ENCODE peak calls at places on chromosomes 16 and 17, in five cellular contexts. One of them, this sample, is unnamed.

GRCh38 chr17:32519769-32520701 is 33.2 kb downstream of the CDK5R1 start:
- DNase-seq in amygdala: no peak
- DNase-seq in Right ventricle myocardium superior: no peak
- DNase-seq in cardiac septum: no peak
- DNase-seq in ELR: peak
- DNase-seq in this sample: no peak

GRCh38 chr16:86517033-86517432 is 6.7 kb downstream of the FOXF1 start:
- DNase-seq in Right ventricle myocardium superior: no peak
- DNase-seq in amygdala: no peak
- DNase-seq in ELR: no peak
- DNase-seq in cardiac septum: no peak
- DNase-seq in this sample: no peak

GRCh38 chr17:75665981-75666380 is 973 bp downstream of the RECQL5 start:
- DNase-seq in Right ventricle myocardium superior: no peak
- DNase-seq in amygdala: no peak
- DNase-seq in ELR: no peak
- DNase-seq in cardiac septum: no peak
- DNase-seq in this sample: no peak

GRCh38 chr17:1203111-1203966 is 23.6 kb upstream of the ABR start:
- DNase-seq in Right ventricle myocardium superior: peak
- DNase-seq in ELR: peak
- DNase-seq in cardiac septum: peak
- DNase-seq in amygdala: peak
- DNase-seq in this sample: peak

GRCh38 chr16:87582221-87582965 is 19.9 kb upstream of the JPH3 start:
- DNase-seq in amygdala: no peak
- DNase-seq in ELR: peak
- DNase-seq in Right ventricle myocardium superior: peak
- DNase-seq in cardiac septum: peak
- DNase-seq in this sample: peak

GRCh38 chr17:68182940-68183551 is 64.8 kb upstream of the AMZ2 start:
- DNase-seq in amygdala: no peak
- DNase-seq in ELR: no peak
- DNase-seq in Right ventricle myocardium superior: no peak
- DNase-seq in cardiac septum: no peak
- DNase-seq in this sample: no peak

GRCh38 chr17:3603119-3603869 is 5.9 kb downstream of the TRPV1 start:
- DNase-seq in ELR: peak
- DNase-seq in amygdala: no peak
- DNase-seq in cardiac septum: no peak
- DNase-seq in Right ventricle myocardium superior: no peak
- DNase-seq in this sample: no peak

GRCh38 chr17:9054611-9055010 is 33.3 kb downstream of the NTN1 start:
- DNase-seq in ELR: no peak
- DNase-seq in Right ventricle myocardium superior: no peak
- DNase-seq in amygdala: no peak
- DNase-seq in cardiac septum: no peak
- DNase-seq in this sample: no peak

GRCh38 chr16:8496364-8496763 is 93.9 kb downstream of the TMEM114 start:
- DNase-seq in ELR: no peak
- DNase-seq in amygdala: no peak
- DNase-seq in Right ventricle myocardium superior: no peak
- DNase-seq in cardiac septum: no peak
- DNase-seq in this sample: no peak

GRCh38 chr16:6484931-6485330 is 847.7 kb upstream of the RBFOX1 start:
- DNase-seq in cardiac septum: no peak
- DNase-seq in amygdala: no peak
- DNase-seq in Right ventricle myocardium superior: no peak
- DNase-seq in ELR: no peak
- DNase-seq in this sample: no peak

GRCh38 chr17:81207610-81208581 is 14.9 kb downstream of the CEP131 start:
- DNase-seq in amygdala: no peak
- DNase-seq in Right ventricle myocardium superior: no peak
- DNase-seq in ELR: peak
- DNase-seq in cardiac septum: no peak
- DNase-seq in this sample: no peak

GRCh38 chr16:67917852-67918236 is 13.8 kb downstream of the CTRL start:
- DNase-seq in amygdala: no peak
- DNase-seq in ELR: peak
- DNase-seq in cardiac septum: no peak
- DNase-seq in Right ventricle myocardium superior: no peak
- DNase-seq in this sample: no peak

GRCh38 chr16:74271879-74272278 is 24.7 kb upstream of the PSMD7 start:
- DNase-seq in Right ventricle myocardium superior: no peak
- DNase-seq in cardiac septum: no peak
- DNase-seq in ELR: peak
- DNase-seq in amygdala: no peak
- DNase-seq in this sample: no peak

GRCh38 chr17:39687101-39687545 is 734 bp downstream of the PGAP3 start:
- DNase-seq in ELR: no peak
- DNase-seq in cardiac septum: no peak
- DNase-seq in amygdala: no peak
- DNase-seq in Right ventricle myocardium superior: no peak
- DNase-seq in this sample: peak

GRCh38 chr17:31738067-31738466 is 121.0 kb downstream of the COPRS start:
- DNase-seq in amygdala: no peak
- DNase-seq in ELR: no peak
- DNase-seq in Right ventricle myocardium superior: no peak
- DNase-seq in cardiac septum: no peak
- DNase-seq in this sample: no peak

GRCh38 chr17:37373530-37374159 is 2.1 kb upstream of the C17orf78 start:
- DNase-seq in amygdala: peak
- DNase-seq in cardiac septum: no peak
- DNase-seq in ELR: peak
- DNase-seq in Right ventricle myocardium superior: no peak
- DNase-seq in this sample: peak

GRCh38 chr17:72726936-72727335 is 365.6 kb downstream of the SLC39A11 start:
- DNase-seq in amygdala: no peak
- DNase-seq in ELR: peak
- DNase-seq in cardiac septum: no peak
- DNase-seq in Right ventricle myocardium superior: no peak
- DNase-seq in this sample: no peak

GRCh38 chr16:6016530-6017184 is 919.1 kb upstream of the EEF2KMT start:
- DNase-seq in Right ventricle myocardium superior: no peak
- DNase-seq in ELR: peak
- DNase-seq in amygdala: no peak
- DNase-seq in cardiac septum: no peak
- DNase-seq in this sample: peak

GRCh38 chr17:81599719-81600486 is 37.0 kb downstream of the NPLOC4 start:
- DNase-seq in cardiac septum: no peak
- DNase-seq in Right ventricle myocardium superior: peak
- DNase-seq in ELR: peak
- DNase-seq in amygdala: no peak
- DNase-seq in this sample: no peak

GRCh38 chr16:64991011-64991410 is 130.9 kb downstream of the CDH11 start:
- DNase-seq in ELR: no peak
- DNase-seq in Right ventricle myocardium superior: no peak
- DNase-seq in amygdala: no peak
- DNase-seq in cardiac septum: no peak
- DNase-seq in this sample: no peak

This sample was measured in COLO829.